ENCODE peak calls at places on chromosomes 1 and 21, in four cellular contexts. Q, H, C and S are unnamed samples.

GRCh38 chr21:41366522-41367151 is 4.8 kb downstream of the MX2 start:
- DNase-seq in H (peak), Q (no peak), C (peak), S (no peak)

GRCh38 chr1:91092503-91092902 is 70.7 kb upstream of the ZNF644 start:
- DNase-seq in H (no peak), C (peak), Q (no peak), S (no peak)

GRCh38 chr1:18532390-18533170 is 51.9 kb downstream of the KLHDC7A start:
- DNase-seq in C (no peak), Q (no peak), H (no peak), S (no peak)

GRCh38 chr1:71088645-71089287 is 7.9 kb upstream of the ZRANB2 start:
- DNase-seq in H (no peak), C (no peak), Q (no peak), S (no peak)

GRCh38 chr1:239293350-239294111 is 92.8 kb upstream of the CHRM3 start:
- DNase-seq in C (peak), H (no peak), Q (no peak), S (no peak)

GRCh38 chr1:16122361-16122881 is 33.4 kb downstream of the EPHA2 start:
- DNase-seq in Q (no peak), H (no peak), C (no peak), S (no peak)

GRCh38 chr1:198480876-198481275 is 59.6 kb downstream of the ATP6V1G3 start:
- DNase-seq in Q (no peak), H (no peak), C (no peak), S (no peak)

GRCh38 chr1:16043521-16043920 is at the start of gene CLCNKB:
- DNase-seq in H (no peak), Q (no peak), C (no peak), S (no peak)

GRCh38 chr1:76161451-76161850 is 86.9 kb downstream of the ST6GALNAC3 start:
- DNase-seq in C (no peak), Q (no peak), H (no peak), S (no peak)

GRCh38 chr1:5901150-5901549 is 91.1 kb downstream of the NPHP4 start:
- DNase-seq in H (no peak), C (no peak), Q (no peak), S (no peak)

GRCh38 chr1:106620521-106620954 is 435.9 kb upstream of the PRMT6 start:
- DNase-seq in H (peak), Q (no peak), C (no peak), S (peak)

GRCh38 chr1:24600551-24600950 is 42.6 kb upstream of the SRRM1 start:
- DNase-seq in H (no peak), C (no peak), Q (no peak), S (no peak)

GRCh38 chr1:39283858-39284257 is 79.4 kb downstream of the MACF1 start:
- DNase-seq in H (no peak), Q (no peak), C (no peak), S (no peak)

GRCh38 chr1:68010094-68010493 is 40.3 kb downstream of the DIRAS3 start:
- DNase-seq in Q (peak), H (peak), C (peak), S (peak)